ENCODE peak calls at places on chromosome 5, in five cellular contexts. N, A, X, I and D are unnamed samples.

GRCh38 chr5:26415987-26416386 is 622.4 kb downstream of the CDH9 start:
- DNase-seq in I (no peak), X (no peak), N (no peak), A (no peak), D (no peak)

GRCh38 chr5:142783601-142784291 is 13.6 kb downstream of the ARHGAP26 start:
- DNase-seq in A (no peak), I (no peak), N (peak), X (no peak), D (no peak)

GRCh38 chr5:6222121-6222520 is 156.2 kb downstream of the MED10 start:
- DNase-seq in X (no peak), N (no peak), I (no peak), A (no peak), D (no peak)

GRCh38 chr5:164345173-164345572 is 839.8 kb downstream of the MAT2B start:
- DNase-seq in X (no peak), A (no peak), I (no peak), N (peak), D (no peak)

GRCh38 chr5:92644271-92644886 is 936.6 kb downstream of the NR2F1-AS1 start:
- DNase-seq in A (no peak), X (no peak), I (no peak), N (no peak), D (no peak)

GRCh38 chr5:124839371-124839998 is 93.0 kb upstream of the ZNF608 start:
- DNase-seq in X (no peak), I (no peak), A (no peak), N (peak), D (no peak)

GRCh38 chr5:123813937-123814624 is 302.1 kb downstream of the CSNK1G3 start:
- DNase-seq in I (peak), X (no peak), A (peak), N (peak), D (no peak)

GRCh38 chr5:9112520-9113291 is 433.2 kb downstream of the SEMA5A start:
- DNase-seq in A (no peak), N (peak), X (no peak), I (no peak), D (no peak)

GRCh38 chr5:172910828-172911627 is 48.2 kb upstream of the RPL26L1 start:
- DNase-seq in I (no peak), N (peak), X (peak), A (no peak), D (no peak)

GRCh38 chr5:168047669-168048111 is 243.8 kb upstream of the WWC1 start:
- DNase-seq in A (no peak), X (no peak), N (no peak), I (no peak), D (no peak)